ENCODE peak calls at places on chromosomes 4 and X, in six cellular contexts. Z is iris pigment epithelial cell, G is AG09309, L is SK-MEL-5, H is HuH-7, K is sciatic nerve. S is an unnamed sample.

GRCh38 chr4:141133146-141134006 is at the start of gene RNF150:
- DNase-seq in Z (peak; percentile 83), G (peak; percentile 83), L (peak; percentile 89), H (peak; percentile 74), K (peak; percentile 89), S (peak; percentile 70)

GRCh38 chrX:101080326-101080725 is 1.6 kb downstream of the TMEM35A start:
- DNase-seq in Z (no peak), G (no peak), L (no peak), H (no peak), K (no peak), S (no peak)

GRCh38 chrX:69070949-69071650 is 94.2 kb downstream of the PJA1 start:
- DNase-seq in Z (no peak), G (no peak), L (no peak), H (no peak), K (peak; percentile 77), S (no peak)

GRCh38 chrX:989959-990510 is 222.4 kb downstream of the CRLF2 start:
- DNase-seq in Z (peak; percentile 98), G (peak; percentile 75), L (peak; percentile 86), H (no peak), K (peak; percentile 90), S (peak; percentile 96)

GRCh38 chr4:10977534-10977933 is 293.0 kb upstream of the CLNK start:
- DNase-seq in Z (no peak), G (no peak), L (no peak), H (no peak), K (no peak), S (no peak)

GRCh38 chr4:159240690-159241089 is 137.8 kb downstream of the RAPGEF2 start:
- DNase-seq in Z (peak; percentile 72), G (no peak), L (no peak), H (no peak), K (no peak), S (no peak)

GRCh38 chr4:103721251-103721650 is 1.5 kb upstream of the TACR3 start:
- DNase-seq in Z (no peak), G (no peak), L (no peak), H (no peak), K (no peak), S (no peak)

GRCh38 chrX:48617542-48618340 is 20.4 kb downstream of the WDR13 start:
- DNase-seq in Z (peak; percentile 56), G (no peak), L (no peak), H (no peak), K (no peak), S (no peak)

GRCh38 chr4:175412161-175412560 is 399.9 kb downstream of the GPM6A start:
- DNase-seq in Z (peak; percentile 44), G (peak; percentile 71), L (no peak), H (no peak), K (no peak), S (peak; percentile 91)

GRCh38 chr4:177051473-177052060 is 258.1 kb upstream of the NEIL3 start:
- DNase-seq in Z (peak; percentile 29), G (no peak), L (peak; percentile 74), H (peak; percentile 3), K (no peak), S (no peak)

GRCh38 chr4:3342182-3342854 is 49.5 kb downstream of the RGS12 start:
- DNase-seq in Z (peak; percentile 85), G (peak; percentile 25), L (no peak), H (no peak), K (no peak), S (no peak)

GRCh38 chr4:109913842-109914241 is 1.2 kb downstream of the EGF start:
- DNase-seq in Z (no peak), G (no peak), L (no peak), H (no peak), K (no peak), S (no peak)

GRCh38 chr4:52298444-52298843 is 247.3 kb downstream of the SPATA18 start:
- DNase-seq in Z (no peak), G (no peak), L (no peak), H (no peak), K (no peak), S (no peak)

GRCh38 chr4:114041117-114041475 is 61.6 kb upstream of the ARSJ start:
- DNase-seq in Z (no peak), G (no peak), L (no peak), H (no peak), K (no peak), S (no peak)

GRCh38 chrX:140764401-140764919 is 54.9 kb downstream of the LINC00632 start:
- DNase-seq in Z (peak; percentile 37), G (no peak), L (peak; percentile 32), H (no peak), K (peak; percentile 63), S (peak; percentile 30)

S was measured in posterior cingulate gyrus.